ENCODE peak calls at places on chromosomes 3 and 15, in four cellular contexts. I is posterior vena cava, L is left lung, A is LHCN-M2. J is an unnamed sample.

GRCh38 chr3:123416173-123416572 is 32.7 kb downstream of the ADCY5 start:
- DNase-seq in I (no peak), L (no peak), A (no peak), J (no peak)

GRCh38 chr3:38511546-38511945 is 15.4 kb downstream of the EXOG start:
- DNase-seq in I (no peak), L (no peak), A (no peak), J (no peak)

GRCh38 chr3:123658118-123658859 is 73.4 kb upstream of the HACD2 start:
- DNase-seq in I (no peak), L (peak), A (peak), J (peak)

GRCh38 chr15:57440799-57441198 is 64.5 kb downstream of the CGNL1 start:
- DNase-seq in I (no peak), L (no peak), A (peak), J (no peak)

GRCh38 chr15:25735550-25736384 is 127.4 kb downstream of the ATP10A start:
- DNase-seq in I (no peak), L (no peak), A (no peak), J (peak)

GRCh38 chr15:73482184-73482583 is 39.2 kb downstream of the REC114 start:
- DNase-seq in I (no peak), L (no peak), A (no peak), J (no peak)

GRCh38 chr3:128149632-128150031 is 3.6 kb upstream of the EEFSEC start:
- DNase-seq in I (peak), L (no peak), A (no peak), J (peak)

GRCh38 chr15:45715528-45715927 is 80.7 kb downstream of the SQOR start:
- DNase-seq in I (no peak), L (no peak), A (peak), J (no peak)

GRCh38 chr15:89802231-89802928 is 12.3 kb downstream of the ANPEP start:
- DNase-seq in I (no peak), L (no peak), A (no peak), J (no peak)

GRCh38 chr3:149299938-149300791 is 33.3 kb downstream of the TM4SF18 start:
- DNase-seq in I (no peak), L (peak), A (peak), J (no peak)

GRCh38 chr15:101169457-101170071 is 82.3 kb downstream of the CHSY1 start:
- DNase-seq in I (peak), L (no peak), A (no peak), J (peak)

GRCh38 chr15:69952210-69952555 is 145.5 kb downstream of the TLE3 start:
- DNase-seq in I (no peak), L (no peak), A (no peak), J (no peak)

GRCh38 chr3:20136231-20136630 is 49.8 kb downstream of the SGO1 start:
- DNase-seq in I (no peak), L (no peak), A (no peak), J (no peak)

GRCh38 chr3:23864954-23865353 is 51.8 kb downstream of the NKIRAS1 start:
- DNase-seq in I (no peak), L (no peak), A (no peak), J (no peak)

GRCh38 chr15:73773428-73773827 is 20.3 kb upstream of the INSYN1 start:
- DNase-seq in I (peak), L (no peak), A (no peak), J (no peak)

GRCh38 chr15:48637639-48638038 is 7.9 kb downstream of the FBN1 start:
- DNase-seq in I (no peak), L (no peak), A (no peak), J (no peak)

GRCh38 chr3:44554626-44555592 is at the start of gene ZKSCAN7:
- DNase-seq in I (peak), L (peak), A (peak), J (peak)

GRCh38 chr15:76204558-76204845 is 106.8 kb downstream of the ETFA start:
- DNase-seq in I (no peak), L (no peak), A (no peak), J (peak)

GRCh38 chr3:82087958-82088357 is 326.5 kb upstream of the GBE1 start:
- DNase-seq in I (no peak), L (no peak), A (peak), J (no peak)

GRCh38 chr3:38004415-38005075 is 14.0 kb downstream of the VILL start:
- DNase-seq in I (peak), L (peak), A (peak), J (peak)

GRCh38 chr3:66489577-66489976 is 11.2 kb downstream of the LRIG1 start:
- DNase-seq in I (no peak), L (no peak), A (no peak), J (no peak)

GRCh38 chr15:28975766-28976179 is 90.0 kb downstream of the APBA2 start:
- DNase-seq in I (peak), L (no peak), A (peak), J (no peak)

GRCh38 chr3:134471521-134472193 is 14.1 kb downstream of the ANAPC13 start:
- DNase-seq in I (no peak), L (no peak), A (peak), J (no peak)

J was measured in sigmoid colon.